ENCODE peak calls at places on chromosomes 11 and 22, in seven cellular contexts. One of them, this sample, is unnamed. For H3K4me1, the result is how much of the 10 kb centered on the place peaks cover.

GRCh38 chr11:12674936-12675696 is 895 bp downstream of the TEAD1 start:
- DNase-seq in A549: no peak
- DNase-seq in ovary: peak
- DNase-seq in right lobe of liver: peak
- DNase-seq in GM23248: peak
- DNase-seq in body of pancreas: peak
- DNase-seq in astrocyte: no peak
- DNase-seq in this sample: no peak

GRCh38 chr11:116707250-116707649 is 65.5 kb downstream of the BUD13 start:
- DNase-seq in A549: no peak
- DNase-seq in ovary: no peak
- DNase-seq in right lobe of liver: no peak
- DNase-seq in GM23248: no peak
- DNase-seq in body of pancreas: peak
- DNase-seq in astrocyte: no peak
- DNase-seq in this sample: no peak

GRCh38 chr11:118672865-118673264 is 6.6 kb downstream of the TREH start:
- DNase-seq in A549: no peak
- DNase-seq in ovary: no peak
- DNase-seq in right lobe of liver: no peak
- DNase-seq in GM23248: peak
- DNase-seq in body of pancreas: no peak
- DNase-seq in astrocyte: no peak
- DNase-seq in this sample: no peak

GRCh38 chr11:47998345-47998732 is 18.0 kb downstream of the PTPRJ start:
- DNase-seq in A549: no peak
- DNase-seq in ovary: no peak
- DNase-seq in right lobe of liver: no peak
- DNase-seq in GM23248: no peak
- DNase-seq in body of pancreas: no peak
- DNase-seq in astrocyte: no peak
- DNase-seq in this sample: no peak

GRCh38 chr11:62922653-62923371 is 1.6 kb upstream of the CHRM1 start:
- DNase-seq in A549: peak
- DNase-seq in ovary: no peak
- DNase-seq in right lobe of liver: no peak
- DNase-seq in GM23248: peak
- DNase-seq in body of pancreas: no peak
- DNase-seq in astrocyte: no peak
- DNase-seq in this sample: no peak

GRCh38 chr22:34914871-34915270 is 151.1 kb upstream of the ISX start:
- DNase-seq in A549: no peak
- DNase-seq in ovary: no peak
- DNase-seq in right lobe of liver: no peak
- DNase-seq in GM23248: no peak
- DNase-seq in body of pancreas: no peak
- DNase-seq in astrocyte: peak
- DNase-seq in this sample: no peak

GRCh38 chr11:115155978-115156377 is 348.2 kb downstream of the CADM1 start:
- DNase-seq in A549: no peak
- DNase-seq in ovary: no peak
- DNase-seq in right lobe of liver: no peak
- DNase-seq in GM23248: no peak
- DNase-seq in body of pancreas: no peak
- DNase-seq in astrocyte: no peak
- DNase-seq in this sample: no peak

GRCh38 chr22:22431271-22432220 is 77.0 kb downstream of the ZNF280B start:
- DNase-seq in A549: peak
- DNase-seq in ovary: peak
- DNase-seq in right lobe of liver: peak
- DNase-seq in GM23248: peak
- DNase-seq in body of pancreas: peak
- DNase-seq in astrocyte: peak
- DNase-seq in this sample: peak

GRCh38 chr11:96706761-96707160 is 316.9 kb downstream of the JRKL start:
- DNase-seq in A549: no peak
- DNase-seq in ovary: no peak
- DNase-seq in right lobe of liver: no peak
- DNase-seq in GM23248: no peak
- DNase-seq in body of pancreas: no peak
- DNase-seq in astrocyte: no peak
- DNase-seq in this sample: no peak

GRCh38 chr11:74683279-74683871 is 47.9 kb downstream of the CHRDL2 start:
- DNase-seq in A549: no peak
- DNase-seq in ovary: peak
- DNase-seq in right lobe of liver: no peak
- DNase-seq in GM23248: peak
- DNase-seq in body of pancreas: peak
- DNase-seq in astrocyte: no peak
- DNase-seq in this sample: no peak
- H3K4me3 ChIP-seq in A549: no peak
- H3K4me3 ChIP-seq in ovary: peak
- H3K4me3 ChIP-seq in right lobe of liver: peak
- H3K4me3 ChIP-seq in GM23248: peak
- H3K4me3 ChIP-seq in body of pancreas: no peak
- H3K4me3 ChIP-seq in astrocyte: peak
- H3K4me3 ChIP-seq in this sample: no peak

DNA sequence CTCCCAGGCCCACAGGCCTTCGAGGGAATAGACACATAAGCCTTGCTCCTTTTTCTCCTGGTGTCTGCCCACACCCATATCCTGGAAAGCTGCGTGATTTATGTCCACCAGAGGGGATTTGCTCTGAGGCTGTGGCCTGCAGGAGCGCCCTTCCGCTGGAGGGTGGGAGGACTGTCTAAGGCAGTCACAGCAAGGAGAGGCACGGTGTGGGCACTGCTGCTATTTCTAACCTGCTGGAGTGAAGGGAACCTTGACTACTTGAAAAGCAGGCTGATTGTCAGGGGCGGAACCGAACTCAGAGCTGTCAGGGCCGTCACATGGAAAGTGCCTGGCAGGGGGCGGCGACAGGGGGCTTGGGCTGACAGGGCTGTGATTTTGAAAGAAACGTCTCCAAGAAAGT is 3.7 kb downstream of the UPB1 start:
- DNase-seq in A549: no peak
- DNase-seq in ovary: no peak
- DNase-seq in right lobe of liver: no peak
- DNase-seq in GM23248: no peak
- DNase-seq in body of pancreas: no peak
- DNase-seq in astrocyte: no peak
- DNase-seq in this sample: no peak
- H3K4me1 ChIP-seq in A549: under half
- H3K4me1 ChIP-seq in ovary: under half
- H3K4me1 ChIP-seq in right lobe of liver: under half
- H3K4me1 ChIP-seq in GM23248: under half
- H3K4me1 ChIP-seq in body of pancreas: under half
- H3K4me1 ChIP-seq in astrocyte: under half
- H3K4me1 ChIP-seq in this sample: half or more

GRCh38 chr11:77637345-77638165 is at the start of gene CLNS1A:
- DNase-seq in A549: peak
- DNase-seq in ovary: peak
- DNase-seq in right lobe of liver: peak
- DNase-seq in GM23248: peak
- DNase-seq in body of pancreas: peak
- DNase-seq in astrocyte: peak
- DNase-seq in this sample: peak
- H3K4me3 ChIP-seq in A549: peak
- H3K4me3 ChIP-seq in ovary: peak
- H3K4me3 ChIP-seq in right lobe of liver: peak
- H3K4me3 ChIP-seq in GM23248: peak
- H3K4me3 ChIP-seq in body of pancreas: peak
- H3K4me3 ChIP-seq in astrocyte: peak
- H3K4me3 ChIP-seq in this sample: peak

GRCh38 chr22:45997775-45998637 is 21.0 kb upstream of the WNT7B start:
- DNase-seq in A549: no peak
- DNase-seq in ovary: peak
- DNase-seq in right lobe of liver: no peak
- DNase-seq in GM23248: peak
- DNase-seq in body of pancreas: no peak
- DNase-seq in astrocyte: no peak
- DNase-seq in this sample: no peak

GRCh38 chr22:45995405-45996101 is 18.6 kb upstream of the WNT7B start:
- DNase-seq in A549: no peak
- DNase-seq in ovary: no peak
- DNase-seq in right lobe of liver: no peak
- DNase-seq in GM23248: peak
- DNase-seq in body of pancreas: no peak
- DNase-seq in astrocyte: no peak
- DNase-seq in this sample: no peak

GRCh38 chr22:45997077-45997774 is 20.3 kb upstream of the WNT7B start:
- DNase-seq in A549: no peak
- DNase-seq in ovary: peak
- DNase-seq in right lobe of liver: peak
- DNase-seq in GM23248: peak
- DNase-seq in body of pancreas: peak
- DNase-seq in astrocyte: peak
- DNase-seq in this sample: no peak

GRCh38 chr22:45994516-45995404 is 17.8 kb upstream of the WNT7B start:
- DNase-seq in A549: peak
- DNase-seq in ovary: peak
- DNase-seq in right lobe of liver: peak
- DNase-seq in GM23248: peak
- DNase-seq in body of pancreas: peak
- DNase-seq in astrocyte: no peak
- DNase-seq in this sample: peak

GRCh38 chr22:45996241-45997076 is 19.5 kb upstream of the WNT7B start:
- DNase-seq in A549: no peak
- DNase-seq in ovary: peak
- DNase-seq in right lobe of liver: no peak
- DNase-seq in GM23248: peak
- DNase-seq in body of pancreas: no peak
- DNase-seq in astrocyte: peak
- DNase-seq in this sample: no peak
- H3K4me1 ChIP-seq in A549: under half
- H3K4me1 ChIP-seq in ovary: under half
- H3K4me1 ChIP-seq in right lobe of liver: under half
- H3K4me1 ChIP-seq in GM23248: under half
- H3K4me1 ChIP-seq in body of pancreas: under half
- H3K4me1 ChIP-seq in astrocyte: under half
- H3K4me1 ChIP-seq in this sample: under half

DNA sequence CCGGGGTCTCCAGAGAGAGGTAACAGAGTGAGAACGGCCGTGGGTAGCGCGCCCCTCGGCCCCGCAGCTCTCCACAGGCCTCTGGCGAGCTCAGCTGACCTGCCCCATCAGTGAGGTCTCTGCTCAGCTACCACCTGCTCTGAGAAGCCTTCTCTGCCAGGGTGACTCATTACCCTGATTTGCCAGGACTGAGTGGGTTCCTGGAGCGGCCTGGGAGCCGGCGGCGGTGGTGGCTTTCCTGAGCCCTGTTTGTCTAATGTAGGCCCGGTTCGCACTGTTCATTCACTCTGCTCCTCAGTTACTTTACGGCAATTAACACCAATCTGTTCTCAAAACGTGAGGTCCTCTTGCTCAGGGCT is 351.0 kb upstream of the B3GAT1 start:
- DNase-seq in A549: no peak
- DNase-seq in ovary: no peak
- DNase-seq in right lobe of liver: no peak
- DNase-seq in GM23248: no peak
- DNase-seq in body of pancreas: no peak
- DNase-seq in astrocyte: no peak
- DNase-seq in this sample: no peak
- H3K4me3 ChIP-seq in A549: no peak
- H3K4me3 ChIP-seq in ovary: no peak
- H3K4me3 ChIP-seq in right lobe of liver: no peak
- H3K4me3 ChIP-seq in GM23248: no peak
- H3K4me3 ChIP-seq in body of pancreas: no peak
- H3K4me3 ChIP-seq in astrocyte: no peak
- H3K4me3 ChIP-seq in this sample: no peak

GRCh38 chr11:31804439-31805036 is 6.6 kb downstream of the PAX6 start:
- DNase-seq in A549: no peak
- DNase-seq in ovary: no peak
- DNase-seq in right lobe of liver: no peak
- DNase-seq in GM23248: no peak
- DNase-seq in body of pancreas: no peak
- DNase-seq in astrocyte: peak
- DNase-seq in this sample: no peak

GRCh38 chr11:31806944-31807790 is 4.0 kb downstream of the PAX6 start:
- DNase-seq in A549: no peak
- DNase-seq in ovary: no peak
- DNase-seq in right lobe of liver: no peak
- DNase-seq in GM23248: no peak
- DNase-seq in body of pancreas: no peak
- DNase-seq in astrocyte: peak
- DNase-seq in this sample: no peak

GRCh38 chr11:31805037-31805628 is 6.0 kb downstream of the PAX6 start:
- DNase-seq in A549: no peak
- DNase-seq in ovary: no peak
- DNase-seq in right lobe of liver: no peak
- DNase-seq in GM23248: no peak
- DNase-seq in body of pancreas: no peak
- DNase-seq in astrocyte: peak
- DNase-seq in this sample: no peak

GRCh38 chr11:31806186-31806943 is 4.8 kb downstream of the PAX6 start:
- DNase-seq in A549: no peak
- DNase-seq in ovary: no peak
- DNase-seq in right lobe of liver: no peak
- DNase-seq in GM23248: no peak
- DNase-seq in body of pancreas: no peak
- DNase-seq in astrocyte: peak
- DNase-seq in this sample: no peak

DNA sequence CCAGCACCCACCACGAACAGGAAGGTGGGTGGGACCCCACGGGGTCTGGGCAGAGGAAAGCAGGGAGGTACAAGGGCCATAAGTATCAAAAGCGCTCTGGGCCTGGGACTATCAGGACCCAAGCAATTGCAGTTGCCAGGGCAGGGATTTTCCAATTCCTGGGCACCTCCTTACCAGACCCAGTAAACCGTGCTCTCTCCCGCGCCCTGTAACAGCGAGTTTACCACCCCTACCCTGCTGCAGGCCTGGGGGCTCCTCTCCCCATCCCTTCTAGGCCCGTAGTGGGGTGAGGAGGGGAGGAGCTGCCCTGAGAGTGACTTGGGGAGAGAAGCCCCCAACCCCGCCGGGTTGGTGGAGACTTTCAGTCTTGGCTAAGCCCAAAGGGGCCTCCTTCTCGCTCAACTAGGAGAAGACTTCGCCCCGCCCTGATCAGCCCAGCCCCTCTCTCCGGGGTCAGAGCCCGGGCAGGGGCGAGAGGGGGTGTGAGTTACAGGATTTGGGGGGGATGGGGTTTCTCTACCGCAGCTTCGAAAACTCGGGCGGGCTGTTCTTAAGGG is 5.4 kb downstream of the PAX6 start:
- DNase-seq in A549: no peak
- DNase-seq in ovary: no peak
- DNase-seq in right lobe of liver: no peak
- DNase-seq in GM23248: no peak
- DNase-seq in body of pancreas: no peak
- DNase-seq in astrocyte: peak
- DNase-seq in this sample: no peak
- H3K4me1 ChIP-seq in A549: under half
- H3K4me1 ChIP-seq in ovary: under half
- H3K4me1 ChIP-seq in right lobe of liver: under half
- H3K4me1 ChIP-seq in GM23248: under half
- H3K4me1 ChIP-seq in body of pancreas: under half
- H3K4me1 ChIP-seq in astrocyte: under half
- H3K4me1 ChIP-seq in this sample: under half

This sample was measured in Caco-2.